ENCODE peak calls at places on chromosomes 11 and 22, in four cellular contexts. Q is GM23338, N is suprapubic skin, A is esophagus muscularis mucosa. V is an unnamed sample.

GRCh38 chr11:33371049-33371448 is 113.9 kb downstream of the HIPK3 start:
- DNase-seq in Q (no peak), N (no peak), A (no peak), V (no peak)

GRCh38 chr11:131063638-131064037 is 147.4 kb upstream of the SNX19 start:
- DNase-seq in Q (peak), N (no peak), A (peak), V (no peak)

GRCh38 chr11:102986815-102987214 is 31.3 kb upstream of the MMP13 start:
- DNase-seq in Q (no peak), N (no peak), A (no peak), V (no peak)

GRCh38 chr11:66904055-66904454 is 47.2 kb downstream of the LRFN4 start:
- DNase-seq in Q (no peak), N (no peak), A (no peak), V (no peak)

GRCh38 chr11:10505278-10506012 is 35.5 kb downstream of the RNF141 start:
- DNase-seq in Q (no peak), N (no peak), A (no peak), V (no peak)

GRCh38 chr11:77113382-77114088 is 10.9 kb downstream of the OMP start:
- DNase-seq in Q (peak), N (no peak), A (no peak), V (no peak)

GRCh38 chr11:98234698-98235097 is 786.1 kb upstream of the CNTN5 start:
- DNase-seq in Q (peak), N (no peak), A (no peak), V (no peak)

GRCh38 chr22:30606455-30607299 is at the start of gene TCN2:
- DNase-seq in Q (peak), N (peak), A (peak), V (no peak)

DNA sequence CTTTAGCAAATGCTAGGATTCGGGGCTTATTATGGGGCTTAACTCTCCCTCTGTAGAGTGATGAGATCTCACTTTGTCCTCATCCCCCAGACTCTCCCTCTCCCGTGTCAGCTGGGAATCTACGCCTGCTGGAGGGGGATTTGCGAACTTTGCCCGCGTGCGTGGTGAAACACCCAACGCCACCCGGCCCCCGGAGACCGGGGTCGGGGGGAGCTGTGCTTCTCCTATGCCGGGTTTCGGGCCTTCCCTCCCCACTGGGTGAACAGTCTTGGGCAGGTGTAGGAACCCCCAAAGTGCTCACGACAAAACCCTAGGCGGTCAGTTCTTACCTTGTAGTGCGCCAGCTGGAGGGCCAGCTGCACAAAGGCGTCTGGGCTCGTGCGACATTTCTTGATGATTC is 21.6 kb upstream of the TESMIN start:
- DNase-seq in Q (no peak), N (no peak), A (no peak), V (no peak)
- TF ChIP-seq POLR2AphosphoS5 in Q (no peak), N (no peak), A (no peak), V (no peak)

GRCh38 chr11:72190581-72191205 is 1.2 kb upstream of the FOLR1 start:
- DNase-seq in Q (no peak), N (no peak), A (no peak), V (no peak)
- TF ChIP-seq POLR2AphosphoS5 in Q (no peak), N (no peak), A (no peak), V (no peak)

GRCh38 chr11:94638902-94639373 is 71.8 kb downstream of the PIWIL4 start:
- DNase-seq in Q (no peak), N (no peak), A (peak), V (no peak)

GRCh38 chr11:94638278-94638901 is 71.2 kb downstream of the PIWIL4 start:
- DNase-seq in Q (no peak), N (no peak), A (peak), V (no peak)

GRCh38 chr11:94641167-94641761 is 74.1 kb downstream of the PIWIL4 start:
- DNase-seq in Q (no peak), N (no peak), A (peak), V (no peak)

GRCh38 chr11:94636388-94636787 is 69.2 kb downstream of the PIWIL4 start:
- DNase-seq in Q (no peak), N (no peak), A (peak), V (no peak)

GRCh38 chr11:94639901-94640721 is 72.9 kb downstream of the PIWIL4 start:
- DNase-seq in Q (no peak), N (no peak), A (peak), V (no peak)
- TF ChIP-seq POLR2AphosphoS5 in Q (no peak), N (no peak), A (no peak), V (no peak)

DNA sequence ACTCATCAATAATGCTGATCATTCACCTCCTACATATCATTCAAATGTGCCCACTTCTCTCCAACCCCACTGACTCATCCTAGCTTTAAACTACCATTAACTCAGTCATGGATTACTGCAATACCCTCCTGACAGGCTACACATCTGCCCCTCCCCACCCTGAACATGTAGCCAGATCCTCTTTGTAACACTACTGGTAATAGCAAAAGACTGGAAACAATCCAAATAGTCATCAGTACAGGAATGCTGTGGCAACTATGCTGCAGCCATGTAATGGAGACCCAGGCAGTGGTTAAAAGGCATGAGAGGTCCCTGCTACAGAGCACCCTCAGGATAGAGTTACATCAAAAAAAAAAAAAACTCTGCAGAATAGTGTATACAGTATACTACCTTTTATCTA is 16.6 kb downstream of the SLC43A3 start:
- DNase-seq in Q (no peak), N (no peak), A (no peak), V (no peak)
- TF ChIP-seq POLR2AphosphoS5 in Q (no peak), N (no peak), A (no peak), V (no peak)

GRCh38 chr11:65126624-65127274 is 4.6 kb downstream of the MRPL49 start:
- DNase-seq in Q (no peak), N (no peak), A (no peak), V (no peak)
- TF ChIP-seq POLR2AphosphoS5 in Q (no peak), N (no peak), A (no peak), V (peak)